ENCODE peak calls at places on chromosomes 6 and 20, in six cellular contexts. O is Ammon's horn, T is hypothalamus, W is pancreas, M is T47D, N is Daoy. I is an unnamed sample.
A peak's percentile ranks its signal among the peaks of the same experiment; 100 is the strongest.

GRCh38 chr6:9248125-9248524 is 812.8 kb upstream of the SLC35B3 start:
- DNase-seq in O (no peak), T (no peak), W (no peak), M (peak; percentile 44), N (no peak), I (no peak)

GRCh38 chr6:40573221-40573620 is 13.9 kb downstream of the LRFN2 start:
- DNase-seq in O (no peak), T (no peak), W (no peak), M (no peak), N (no peak), I (no peak)

GRCh38 chr20:3805594-3806264 is 9.6 kb downstream of the CDC25B start:
- DNase-seq in O (no peak), T (no peak), W (no peak), M (no peak), N (peak; percentile 55), I (no peak)

GRCh38 chr20:42024653-42025052 is 406.5 kb upstream of the CHD6 start:
- DNase-seq in O (no peak), T (no peak), W (no peak), M (peak; percentile 48), N (no peak), I (no peak)

GRCh38 chr6:99808992-99809391 is 185.0 kb downstream of the MCHR2 start:
- DNase-seq in O (no peak), T (no peak), W (no peak), M (no peak), N (no peak), I (no peak)

GRCh38 chr6:81331526-81331925 is 421.0 kb downstream of the TENT5A start:
- DNase-seq in O (no peak), T (no peak), W (no peak), M (no peak), N (no peak), I (no peak)

GRCh38 chr6:148524976-148525375 is 182.3 kb downstream of the SASH1 start:
- DNase-seq in O (no peak), T (no peak), W (no peak), M (no peak), N (peak; percentile 81), I (no peak)

GRCh38 chr20:59678286-59678685 is 73.9 kb downstream of the PHACTR3 start:
- DNase-seq in O (peak; percentile 54), T (no peak), W (no peak), M (no peak), N (no peak), I (no peak)

GRCh38 chr6:163944897-163945296 is 530.4 kb downstream of the QKI start:
- DNase-seq in O (peak; percentile 52), T (no peak), W (no peak), M (no peak), N (no peak), I (no peak)

GRCh38 chr6:108417027-108417426 is 122.2 kb downstream of the AFG1L start:
- DNase-seq in O (no peak), T (no peak), W (no peak), M (no peak), N (no peak), I (no peak)

GRCh38 chr6:33748851-33749250 is 2.1 kb upstream of the IP6K3 start:
- DNase-seq in O (no peak), T (no peak), W (no peak), M (no peak), N (no peak), I (no peak)

GRCh38 chr6:169844946-169845345 is 93.5 kb downstream of the ERMARD start:
- DNase-seq in O (no peak), T (no peak), W (no peak), M (no peak), N (no peak), I (no peak)

GRCh38 chr6:80454661-80455365 is 348.3 kb downstream of the BCKDHB start:
- DNase-seq in O (no peak), T (no peak), W (no peak), M (no peak), N (no peak), I (no peak)

GRCh38 chr6:87155920-87156600 is 695 bp downstream of the ZNF292 start:
- DNase-seq in O (peak; percentile 54), T (peak; percentile 71), W (peak; percentile 41), M (peak; percentile 38), N (peak; percentile 54), I (peak; percentile 61)

GRCh38 chr20:55782861-55783260 is 222.5 kb downstream of the CBLN4 start:
- DNase-seq in O (no peak), T (no peak), W (no peak), M (no peak), N (peak; percentile 2), I (peak; percentile 58)

GRCh38 chr6:7905416-7905815 is 5.2 kb downstream of the TXNDC5 start:
- DNase-seq in O (no peak), T (no peak), W (no peak), M (no peak), N (no peak), I (no peak)

GRCh38 chr6:168216741-168217140 is 102.8 kb downstream of the DACT2 start:
- DNase-seq in O (peak; percentile 63), T (no peak), W (no peak), M (no peak), N (peak; percentile 39), I (no peak)

GRCh38 chr6:15754035-15754705 is 91.3 kb upstream of the DTNBP1 start:
- DNase-seq in O (no peak), T (no peak), W (no peak), M (no peak), N (peak; percentile 51), I (peak; percentile 19)

GRCh38 chr6:62265906-62266305 is 20.1 kb downstream of the KHDRBS2 start:
- DNase-seq in O (no peak), T (no peak), W (no peak), M (no peak), N (no peak), I (no peak)

GRCh38 chr6:40936810-40937209 is 102.2 kb downstream of the UNC5CL start:
- DNase-seq in O (no peak), T (no peak), W (no peak), M (no peak), N (peak; percentile 85), I (no peak)

GRCh38 chr6:90294989-90295853 is 1.4 kb downstream of the BACH2 start:
- DNase-seq in O (peak; percentile 60), T (peak; percentile 51), W (peak; percentile 58), M (no peak), N (peak; percentile 45), I (peak; percentile 13)

GRCh38 chr6:111972714-111973678 is 80.9 kb upstream of the CCN6 start:
- DNase-seq in O (no peak), T (no peak), W (no peak), M (no peak), N (peak; percentile 93), I (no peak)

GRCh38 chr20:52200870-52201269 is 9.3 kb upstream of the ZFP64 start:
- DNase-seq in O (no peak), T (no peak), W (no peak), M (no peak), N (no peak), I (no peak)